ENCODE peak calls at places on chromosomes 4 and X, in seven cellular contexts. W is cardiac muscle cell; F is activated naive CD8-positive, alpha-beta T cell treated with anti-CD3 and anti-CD28 coated beads, Interleukin-2, amount 10 ng/mL, durations not matched to agents 7 days and 5 days; V is NCI-H1048; X is uterus; R is stimulated activated CD4-positive, alpha-beta T cell treated with anti-CD3 and anti-CD28 coated beads, Interleukin-4, amount 100 ng/mL, for 4 hours; S is NCI-H1092 treated with DMSO at 0.1 percent for 48 hours. C is an unnamed sample.

GRCh38 chrX:13711141-13711540 is 22.2 kb downstream of the RAB9A start:
- DNase-seq in W (no peak), F (no peak), V (no peak), X (no peak), R (no peak), S (no peak), C (no peak)

GRCh38 chr4:74934822-74935326 is 2.0 kb downstream of the PARM1 start:
- DNase-seq in W (no peak), F (no peak), V (no peak), X (peak; percentile 22), R (no peak), S (no peak), C (no peak)

GRCh38 chr4:41156574-41156973 is 57.8 kb downstream of the APBB2 start:
- DNase-seq in W (no peak), F (no peak), V (no peak), X (no peak), R (no peak), S (no peak), C (no peak)

GRCh38 chr4:8642651-8643321 is 50.2 kb downstream of the CPZ start:
- DNase-seq in W (no peak), F (no peak), V (no peak), X (no peak), R (no peak), S (no peak), C (no peak)

GRCh38 chrX:50889582-50889981 is 21.0 kb upstream of the BMP15 start:
- DNase-seq in W (no peak), F (no peak), V (no peak), X (no peak), R (no peak), S (no peak), C (no peak)

GRCh38 chr4:179626687-179627086 is 2184.4 kb upstream of the AGA start:
- DNase-seq in W (peak; percentile 43), F (no peak), V (no peak), X (no peak), R (no peak), S (no peak), C (no peak)

GRCh38 chrX:118760025-118760424 is 32.6 kb downstream of the IL13RA1 start:
- DNase-seq in W (no peak), F (no peak), V (no peak), X (no peak), R (no peak), S (no peak), C (no peak)

GRCh38 chr4:14908635-14909034 is 93.6 kb upstream of the CPEB2 start:
- DNase-seq in W (no peak), F (no peak), V (no peak), X (no peak), R (no peak), S (no peak), C (no peak)

GRCh38 chr4:168797176-168797575 is 212.9 kb downstream of the CBR4 start:
- DNase-seq in W (no peak), F (no peak), V (no peak), X (no peak), R (no peak), S (no peak), C (no peak)

GRCh38 chr4:52100062-52100461 is 49.0 kb downstream of the SPATA18 start:
- DNase-seq in W (no peak), F (no peak), V (no peak), X (no peak), R (no peak), S (no peak), C (no peak)

C was measured in prostate gland.